ENCODE peak calls at places on chromosomes 12 and 14, in seven cellular contexts. U is transverse colon, O is heart left ventricle, B is erythroblast, F is A549, G is right lobe of liver, V is body of pancreas. W is an unnamed sample.

GRCh38 chr14:92861856-92862807 is 60.8 kb upstream of the CHGA start:
- DNase-seq in U (no peak), O (no peak), B (no peak), F (no peak), G (no peak), V (no peak), W (no peak)

GRCh38 chr14:61103541-61104339 is 122.7 kb downstream of the SLC38A6 start:
- DNase-seq in U (peak; percentile 25), O (peak; percentile 62), B (peak; percentile 4), F (peak; percentile 96), G (no peak), V (peak; percentile 52), W (no peak)

GRCh38 chr14:58731465-58732330 is 93.9 kb downstream of the DACT1 start:
- DNase-seq in U (no peak), O (no peak), B (no peak), F (peak; percentile 24), G (no peak), V (no peak), W (no peak)

GRCh38 chr12:14843425-14843887 is at the start of gene ART4:
- DNase-seq in U (no peak), O (peak; percentile 33), B (peak; percentile 97), F (no peak), G (peak; percentile 94), V (peak; percentile 25), W (no peak)

GRCh38 chr14:77848031-77848430 is 48.1 kb downstream of the ADCK1 start:
- DNase-seq in U (no peak), O (no peak), B (no peak), F (no peak), G (no peak), V (no peak), W (no peak)

GRCh38 chr12:132294121-132295034 is 35.0 kb downstream of the GALNT9 start:
- DNase-seq in U (no peak), O (no peak), B (no peak), F (no peak), G (no peak), V (no peak), W (no peak)

GRCh38 chr12:115599251-115599811 is 678.2 kb downstream of the MED13L start:
- DNase-seq in U (peak; percentile 8), O (peak; percentile 63), B (no peak), F (no peak), G (no peak), V (no peak), W (no peak)

GRCh38 chr14:24883571-24883970 is 166.4 kb downstream of the STXBP6 start:
- DNase-seq in U (no peak), O (no peak), B (no peak), F (no peak), G (no peak), V (no peak), W (no peak)

GRCh38 chr14:95260537-95261440 is 58.9 kb downstream of the CLMN start:
- DNase-seq in U (no peak), O (no peak), B (no peak), F (no peak), G (no peak), V (peak; percentile 68), W (no peak)

GRCh38 chr12:26150737-26151450 is 26.1 kb upstream of the BHLHE41 start:
- DNase-seq in U (no peak), O (peak; percentile 37), B (no peak), F (no peak), G (no peak), V (peak; percentile 34), W (no peak)

GRCh38 chr12:2396448-2396871 is 343.7 kb downstream of the CACNA1C start:
- DNase-seq in U (peak; percentile 30), O (peak; percentile 52), B (no peak), F (no peak), G (no peak), V (peak; percentile 25), W (no peak)

GRCh38 chr12:25625146-25625545 is 72.1 kb upstream of the LMNTD1 start:
- DNase-seq in U (no peak), O (no peak), B (no peak), F (no peak), G (no peak), V (no peak), W (no peak)

GRCh38 chr14:100592461-100592871 is 5.2 kb upstream of the BEGAIN start:
- DNase-seq in U (no peak), O (no peak), B (no peak), F (no peak), G (no peak), V (no peak), W (no peak)

GRCh38 chr12:17278946-17279345 is 673.0 kb upstream of the LMO3 start:
- DNase-seq in U (no peak), O (no peak), B (no peak), F (peak; percentile 4), G (no peak), V (no peak), W (no peak)

GRCh38 chr12:21831671-21832357 is 57.3 kb upstream of the KCNJ8 start:
- DNase-seq in U (peak; percentile 9), O (peak; percentile 29), B (no peak), F (no peak), G (no peak), V (peak; percentile 39), W (no peak)

GRCh38 chr12:122726056-122726558 is 4.5 kb downstream of the HCAR1 start:
- DNase-seq in U (no peak), O (no peak), B (no peak), F (no peak), G (no peak), V (no peak), W (peak; percentile 46)

GRCh38 chr14:34208532-34208931 is 253.5 kb downstream of the SPTSSA start:
- DNase-seq in U (no peak), O (no peak), B (no peak), F (no peak), G (no peak), V (no peak), W (no peak)

GRCh38 chr12:40208707-40209106 is 16.1 kb upstream of the LRRK2 start:
- DNase-seq in U (peak; percentile 9), O (no peak), B (no peak), F (no peak), G (no peak), V (peak; percentile 24), W (no peak)

GRCh38 chr12:27984275-27984674 is 11.7 kb upstream of the PTHLH start:
- DNase-seq in U (no peak), O (no peak), B (peak; percentile 5), F (peak; percentile 60), G (no peak), V (no peak), W (no peak)

GRCh38 chr12:124577986-124578385 is 10.6 kb upstream of the NCOR2 start:
- DNase-seq in U (no peak), O (no peak), B (no peak), F (no peak), G (no peak), V (no peak), W (no peak)

GRCh38 chr12:90366286-90366685 is 588.7 kb downstream of the CCER1 start:
- DNase-seq in U (no peak), O (no peak), B (no peak), F (no peak), G (no peak), V (no peak), W (no peak)

GRCh38 chr12:90355701-90356345 is 599.2 kb downstream of the CCER1 start:
- DNase-seq in U (no peak), O (no peak), B (no peak), F (no peak), G (no peak), V (no peak), W (no peak)

DNA sequence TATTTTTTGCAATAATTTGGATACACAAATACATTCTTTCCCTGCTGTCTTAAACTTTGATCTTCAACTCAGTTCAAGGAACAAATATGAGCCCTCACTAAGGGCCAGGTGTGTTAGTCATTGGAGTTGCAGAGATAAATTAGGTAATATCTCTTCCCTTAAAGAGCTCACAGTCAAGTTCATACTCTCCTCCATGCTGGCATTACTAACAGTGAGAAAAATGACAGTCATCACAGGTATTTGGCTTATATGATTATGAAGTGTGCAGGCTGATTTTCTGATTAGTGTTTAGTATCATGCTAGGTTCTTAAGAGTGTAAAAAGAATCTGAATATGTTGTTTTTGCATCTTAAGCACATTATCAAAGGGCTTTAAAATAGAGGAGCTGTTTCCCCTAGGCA is 594.7 kb downstream of the CCER1 start:
- DNase-seq in U (no peak), O (no peak), B (no peak), F (no peak), G (no peak), V (no peak), W (no peak)
- TF ChIP-seq POLR2A in U (no peak), O (no peak), B (no peak), F (no peak), G (no peak), V (no peak), W (no peak)

GRCh38 chr14:102184678-102185040 is 45.0 kb downstream of the WDR20 start:
- DNase-seq in U (no peak), O (no peak), B (no peak), F (no peak), G (no peak), V (no peak), W (no peak)
- TF ChIP-seq POLR2A in U (no peak), O (no peak), B (no peak), F (no peak), G (no peak), V (no peak), W (no peak)

DNA sequence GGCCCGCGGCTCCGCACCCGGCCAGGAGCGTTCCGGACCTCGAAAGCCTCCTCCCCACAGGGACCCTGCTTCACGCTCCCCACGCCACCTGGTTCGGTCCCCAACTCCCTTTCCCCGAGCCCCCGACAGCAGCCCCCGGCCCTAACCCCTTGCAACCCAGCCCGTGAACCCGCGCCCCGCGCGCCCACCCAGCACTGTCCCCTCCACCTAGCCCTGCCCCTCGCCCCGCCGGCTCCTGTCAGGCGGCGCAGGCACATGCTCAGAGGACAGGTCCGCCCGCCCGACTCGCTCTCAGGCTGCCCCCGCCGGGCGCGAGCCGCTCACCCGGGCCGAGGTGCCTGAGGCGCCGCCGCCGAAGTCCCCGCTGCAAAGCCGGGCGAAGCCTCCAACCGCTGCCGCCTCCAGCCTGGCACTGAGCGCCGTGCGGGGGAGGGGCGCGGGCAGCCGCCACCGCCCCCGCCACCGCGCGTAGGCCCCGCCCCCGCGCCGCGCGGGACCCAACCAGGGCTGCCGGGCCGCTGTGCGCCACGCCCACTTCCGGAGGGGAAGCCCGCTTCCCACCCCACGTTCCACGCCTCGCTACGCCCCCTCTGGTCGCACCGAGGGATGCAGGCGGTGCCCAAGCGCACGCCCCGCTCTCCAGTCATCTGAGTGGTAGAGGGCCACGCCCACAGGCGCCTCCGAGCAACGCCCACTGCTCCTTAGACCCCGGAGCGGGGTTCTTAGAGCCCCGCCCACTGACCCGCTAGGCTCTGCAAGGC is at the start of gene CORO1C:
- DNase-seq in U (peak; percentile 99), O (peak; percentile 98), B (peak; percentile 97), F (peak; percentile 89), G (peak; percentile 99), V (peak; percentile 96), W (peak; percentile 97)
- TF ChIP-seq POLR2A in U (peak; percentile 81), O (peak; percentile 82), B (peak; percentile 96), F (peak; percentile 74), G (peak; percentile 99), V (peak; percentile 52), W (peak; percentile 33)

DNA sequence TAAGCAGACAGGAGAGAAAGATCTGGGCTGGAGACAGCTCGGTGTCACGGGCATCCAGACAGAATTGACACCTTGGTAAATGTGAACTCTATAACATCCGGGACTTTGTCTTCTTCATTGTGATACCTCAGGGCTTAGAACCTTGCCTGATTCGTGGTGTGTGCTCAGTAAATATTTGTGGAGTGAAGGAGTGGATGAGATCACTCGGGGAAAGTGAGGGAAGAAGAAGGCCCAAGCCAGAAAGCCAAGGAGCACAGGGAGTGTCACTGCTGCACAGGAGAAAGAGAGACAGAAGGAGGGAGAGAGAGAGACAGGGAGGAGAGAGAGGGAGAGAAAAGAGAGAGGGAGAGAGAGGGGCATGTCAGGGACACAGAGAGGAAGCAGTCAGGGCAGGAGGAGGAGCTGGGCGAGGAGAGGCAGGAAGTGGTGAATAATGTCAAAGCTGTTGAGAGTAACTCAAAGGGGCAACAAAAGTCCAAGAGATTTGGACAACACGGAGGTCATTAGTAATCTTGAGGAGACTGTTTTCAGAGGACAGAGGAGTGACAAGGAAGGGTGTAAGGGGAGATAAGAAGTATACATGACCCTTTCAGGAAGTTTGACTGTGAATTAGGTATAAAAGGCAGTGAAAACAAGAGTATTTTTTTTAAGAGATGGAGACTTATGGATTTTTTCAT is 141.6 kb upstream of the MAX start:
- DNase-seq in U (no peak), O (no peak), B (no peak), F (no peak), G (no peak), V (no peak), W (no peak)
- TF ChIP-seq POLR2A in U (no peak), O (no peak), B (no peak), F (no peak), G (no peak), V (no peak), W (no peak)

W was measured in stomach.